ENCODE peak calls at places on chromosomes 2 and 18, in eight cellular contexts. T is right lobe of liver, D is 8988T, K is stromal cell of bone marrow, V is GM03348, U is endothelial cell, I is OCI-M1, J is fibroblast of lung. L is an unnamed sample.
A peak's percentile ranks its signal among the peaks of the same experiment; 100 is the strongest.

GRCh38 chr2:239106314-239106908 is 258.5 kb downstream of the TWIST2 start:
- DNase-seq in T (no peak), D (peak; percentile 96), K (peak; percentile 22), V (peak; percentile 95), U (peak; percentile 74), I (peak; percentile 60), J (peak; percentile 62), L (peak; percentile 73)

GRCh38 chr2:85713836-85714235 is 19.7 kb downstream of the GNLY start:
- DNase-seq in T (no peak), D (no peak), K (no peak), V (no peak), U (no peak), I (no peak), J (no peak), L (no peak)

GRCh38 chr2:176184749-176185148 is 3.7 kb upstream of the HOXD1 start:
- DNase-seq in T (no peak), D (no peak), K (no peak), V (no peak), U (no peak), I (no peak), J (no peak), L (no peak)

GRCh38 chr2:105438104-105438929 is 39.5 kb upstream of the FHL2 start:
- DNase-seq in T (no peak), D (no peak), K (no peak), V (no peak), U (no peak), I (peak; percentile 72), J (peak; percentile 73), L (peak; percentile 27)

GRCh38 chr2:54763636-54764291 is 40.3 kb downstream of the EML6 start:
- DNase-seq in T (no peak), D (peak; percentile 42), K (no peak), V (no peak), U (peak; percentile 31), I (peak; percentile 51), J (no peak), L (no peak)

GRCh38 chr2:216139884-216140283 is 30.7 kb downstream of the XRCC5 start:
- DNase-seq in T (no peak), D (peak; percentile 11), K (no peak), V (no peak), U (peak; percentile 18), I (peak; percentile 25), J (no peak), L (no peak)

GRCh38 chr2:153416071-153416470 is 62.5 kb downstream of the RPRM start:
- DNase-seq in T (no peak), D (no peak), K (no peak), V (no peak), U (no peak), I (no peak), J (no peak), L (no peak)

GRCh38 chr18:57466307-57466706 is 31.1 kb downstream of the ONECUT2 start:
- DNase-seq in T (peak; percentile 65), D (no peak), K (no peak), V (peak; percentile 22), U (no peak), I (no peak), J (no peak), L (no peak)

GRCh38 chr2:230010501-230010900 is 58.2 kb downstream of the SLC16A14 start:
- DNase-seq in T (no peak), D (no peak), K (no peak), V (no peak), U (no peak), I (peak; percentile 22), J (no peak), L (no peak)

GRCh38 chr2:168346725-168347477 is 99.5 kb upstream of the STK39 start:
- DNase-seq in T (peak; percentile 71), D (no peak), K (peak; percentile 41), V (peak; percentile 81), U (peak; percentile 78), I (peak; percentile 88), J (peak; percentile 74), L (peak; percentile 63)

GRCh38 chr2:109377976-109378375 is 235.8 kb downstream of the SEPTIN10 start:
- DNase-seq in T (peak; percentile 18), D (peak; percentile 7), K (no peak), V (no peak), U (peak; percentile 2), I (no peak), J (no peak), L (no peak)

GRCh38 chr2:40440835-40441234 is 11.1 kb downstream of the SLC8A1 start:
- DNase-seq in T (no peak), D (no peak), K (no peak), V (no peak), U (no peak), I (peak; percentile 81), J (no peak), L (no peak)

GRCh38 chr2:41206004-41206403 is 754.1 kb upstream of the SLC8A1 start:
- DNase-seq in T (no peak), D (no peak), K (no peak), V (no peak), U (no peak), I (no peak), J (no peak), L (no peak)